ENCODE peak calls at places on chromosomes 7 and 10, in four cellular contexts. F is AML-193, X is 8988T, I is bronchial epithelial cell. U is an unnamed sample.

GRCh38 chr7:45143616-45144015 is 14.0 kb upstream of the RAMP3 start:
- DNase-seq in I (peak), X (no peak), F (no peak), U (no peak)

GRCh38 chr10:128150045-128150493 is 23.8 kb upstream of the MKI67 start:
- DNase-seq in X (peak), I (peak), F (peak), U (peak)

GRCh38 chr7:43164757-43165156 is 52.3 kb downstream of the HECW1 start:
- DNase-seq in F (no peak), X (no peak), I (peak), U (no peak)

GRCh38 chr10:48603421-48604038 is 1.3 kb downstream of the ARHGAP22 start:
- DNase-seq in F (no peak), X (no peak), I (no peak), U (no peak)

GRCh38 chr10:58570979-58571378 is 58.3 kb downstream of the BICC1 start:
- DNase-seq in X (no peak), F (no peak), I (no peak), U (no peak)

GRCh38 chr7:93921190-93921585 is 347 bp upstream of the GNG11 start:
- DNase-seq in F (no peak), X (no peak), I (no peak), U (no peak)

GRCh38 chr7:75696263-75697037 is 42.3 kb downstream of the HIP1 start:
- DNase-seq in I (no peak), F (no peak), X (no peak), U (no peak)

GRCh38 chr10:125123363-125124113 is 36.8 kb downstream of the CTBP2 start:
- DNase-seq in I (peak), F (no peak), X (peak), U (peak)

GRCh38 chr10:100749059-100749308 is 3.6 kb downstream of the PAX2 start:
- DNase-seq in F (no peak), I (no peak), X (no peak), U (no peak)

GRCh38 chr7:30791126-30791525 is 19.9 kb downstream of the MINDY4 start:
- DNase-seq in F (no peak), I (no peak), X (no peak), U (no peak)

GRCh38 chr7:485188-486081 is 34.2 kb downstream of the PDGFA start:
- DNase-seq in I (peak), X (no peak), F (no peak), U (no peak)

GRCh38 chr10:16964571-16965241 is 147.5 kb upstream of the RSU1 start:
- DNase-seq in F (no peak), X (no peak), I (no peak), U (no peak)

U was measured in HuH-7.5.